ENCODE peak calls at places on chromosomes 6 and 20, in six cellular contexts. One of them, this sample, is unnamed.
A peak's percentile ranks its signal among the peaks of the same experiment; 100 is the strongest.

GRCh38 chr20:17854307-17854903 is 114.2 kb downstream of the SNX5 start:
- DNase-seq in heart left ventricle: peak; percentile 73
- DNase-seq in nephron progenitor cell: peak; percentile 44
- DNase-seq in cardiac fibroblast: peak; percentile 68
- DNase-seq in psoas muscle: peak; percentile 79
- DNase-seq in astrocyte of the spinal cord: peak; percentile 45
- DNase-seq in this sample: no peak

GRCh38 chr6:73879466-73879865 is 183.5 kb downstream of the CD109 start:
- DNase-seq in psoas muscle: no peak
- DNase-seq in cardiac fibroblast: no peak
- DNase-seq in nephron progenitor cell: no peak
- DNase-seq in astrocyte of the spinal cord: no peak
- DNase-seq in heart left ventricle: no peak
- DNase-seq in this sample: no peak

GRCh38 chr20:22762576-22763256 is 178.3 kb upstream of the FOXA2 start:
- DNase-seq in nephron progenitor cell: no peak
- DNase-seq in astrocyte of the spinal cord: no peak
- DNase-seq in cardiac fibroblast: no peak
- DNase-seq in psoas muscle: no peak
- DNase-seq in heart left ventricle: no peak
- DNase-seq in this sample: no peak

GRCh38 chr6:80319286-80319685 is 212.8 kb downstream of the BCKDHB start:
- DNase-seq in astrocyte of the spinal cord: no peak
- DNase-seq in psoas muscle: no peak
- DNase-seq in heart left ventricle: no peak
- DNase-seq in nephron progenitor cell: no peak
- DNase-seq in cardiac fibroblast: no peak
- DNase-seq in this sample: no peak

GRCh38 chr6:43269273-43270007 is 26.2 kb downstream of the TTBK1 start:
- DNase-seq in astrocyte of the spinal cord: no peak
- DNase-seq in cardiac fibroblast: no peak
- DNase-seq in heart left ventricle: peak; percentile 60
- DNase-seq in psoas muscle: peak; percentile 41
- DNase-seq in nephron progenitor cell: peak; percentile 56
- DNase-seq in this sample: no peak

GRCh38 chr6:40996591-40997247 is 42.3 kb downstream of the UNC5CL start:
- DNase-seq in astrocyte of the spinal cord: no peak
- DNase-seq in psoas muscle: no peak
- DNase-seq in nephron progenitor cell: peak; percentile 19
- DNase-seq in cardiac fibroblast: peak; percentile 45
- DNase-seq in heart left ventricle: no peak
- DNase-seq in this sample: no peak

GRCh38 chr6:27130668-27131428 is 116.7 kb upstream of the PRSS16 start:
- DNase-seq in astrocyte of the spinal cord: no peak
- DNase-seq in nephron progenitor cell: no peak
- DNase-seq in heart left ventricle: no peak
- DNase-seq in cardiac fibroblast: no peak
- DNase-seq in psoas muscle: no peak
- DNase-seq in this sample: no peak

GRCh38 chr6:8023638-8024037 is 40.6 kb downstream of the BLOC1S5 start:
- DNase-seq in heart left ventricle: no peak
- DNase-seq in psoas muscle: no peak
- DNase-seq in cardiac fibroblast: no peak
- DNase-seq in astrocyte of the spinal cord: no peak
- DNase-seq in nephron progenitor cell: no peak
- DNase-seq in this sample: no peak

GRCh38 chr20:33963756-33964155 is 30.0 kb upstream of the RALY start:
- DNase-seq in nephron progenitor cell: no peak
- DNase-seq in cardiac fibroblast: no peak
- DNase-seq in heart left ventricle: no peak
- DNase-seq in psoas muscle: no peak
- DNase-seq in astrocyte of the spinal cord: no peak
- DNase-seq in this sample: no peak

GRCh38 chr6:119979862-119980261 is 630.3 kb upstream of the MAN1A1 start:
- DNase-seq in nephron progenitor cell: no peak
- DNase-seq in cardiac fibroblast: peak; percentile 27
- DNase-seq in psoas muscle: no peak
- DNase-seq in heart left ventricle: no peak
- DNase-seq in astrocyte of the spinal cord: peak; percentile 20
- DNase-seq in this sample: no peak

GRCh38 chr20:18187020-18187419 is 49.4 kb downstream of the KAT14 start:
- DNase-seq in psoas muscle: no peak
- DNase-seq in heart left ventricle: no peak
- DNase-seq in nephron progenitor cell: no peak
- DNase-seq in cardiac fibroblast: no peak
- DNase-seq in astrocyte of the spinal cord: no peak
- DNase-seq in this sample: no peak

GRCh38 chr6:161417712-161418457 is 144.0 kb upstream of the AGPAT4 start:
- DNase-seq in nephron progenitor cell: peak; percentile 37
- DNase-seq in psoas muscle: peak; percentile 69
- DNase-seq in cardiac fibroblast: peak; percentile 95
- DNase-seq in heart left ventricle: peak; percentile 87
- DNase-seq in astrocyte of the spinal cord: peak; percentile 98
- DNase-seq in this sample: peak; percentile 96

GRCh38 chr20:11686900-11687543 is 230.7 kb upstream of the BTBD3 start:
- DNase-seq in cardiac fibroblast: peak; percentile 22
- DNase-seq in psoas muscle: peak; percentile 51
- DNase-seq in astrocyte of the spinal cord: peak; percentile 29
- DNase-seq in nephron progenitor cell: peak; percentile 14
- DNase-seq in heart left ventricle: peak; percentile 40
- DNase-seq in this sample: no peak

GRCh38 chr6:170022827-170023619 is 267.9 kb downstream of the DLL1 start:
- DNase-seq in heart left ventricle: peak; percentile 71
- DNase-seq in nephron progenitor cell: no peak
- DNase-seq in cardiac fibroblast: no peak
- DNase-seq in psoas muscle: no peak
- DNase-seq in astrocyte of the spinal cord: no peak
- DNase-seq in this sample: no peak

GRCh38 chr6:129755787-129756186 is 45.8 kb upstream of the ARHGAP18 start:
- DNase-seq in heart left ventricle: no peak
- DNase-seq in astrocyte of the spinal cord: no peak
- DNase-seq in psoas muscle: no peak
- DNase-seq in nephron progenitor cell: no peak
- DNase-seq in cardiac fibroblast: no peak
- DNase-seq in this sample: no peak
- TF ChIP-seq CTCF in heart left ventricle: no peak
- TF ChIP-seq CTCF in astrocyte of the spinal cord: no peak
- TF ChIP-seq CTCF in psoas muscle: no peak
- TF ChIP-seq CTCF in nephron progenitor cell: no peak
- TF ChIP-seq CTCF in cardiac fibroblast: no peak
- TF ChIP-seq CTCF in this sample: no peak

DNA sequence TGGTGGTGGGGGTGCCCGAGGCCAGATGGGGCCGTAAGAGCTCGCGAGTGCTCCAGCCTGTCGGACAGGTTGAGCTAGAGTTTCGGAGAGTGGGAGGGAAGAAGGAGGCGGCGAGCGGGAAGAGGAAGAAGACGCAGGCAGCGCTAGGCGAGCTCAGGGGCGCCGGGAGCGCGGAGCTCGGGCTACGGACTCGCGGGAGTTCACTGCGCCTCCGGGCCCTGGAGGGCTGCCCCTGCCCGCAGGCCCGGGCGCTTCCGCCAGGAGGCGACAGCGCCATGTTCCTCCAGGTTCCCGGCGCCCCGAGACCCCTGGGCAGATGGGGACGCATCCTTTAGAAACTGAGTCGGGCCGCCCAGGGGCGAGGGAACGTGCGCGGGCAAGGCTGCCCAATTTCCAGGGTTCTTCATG is 984 bp downstream of the TFAP2C start:
- DNase-seq in astrocyte of the spinal cord: peak; percentile 87
- DNase-seq in cardiac fibroblast: peak; percentile 46
- DNase-seq in heart left ventricle: no peak
- DNase-seq in psoas muscle: no peak
- DNase-seq in nephron progenitor cell: peak; percentile 80
- DNase-seq in this sample: peak; percentile 94
- TF ChIP-seq CTCF in astrocyte of the spinal cord: peak; percentile 86
- TF ChIP-seq CTCF in cardiac fibroblast: no peak
- TF ChIP-seq CTCF in heart left ventricle: no peak
- TF ChIP-seq CTCF in psoas muscle: no peak
- TF ChIP-seq CTCF in nephron progenitor cell: peak; percentile 81
- TF ChIP-seq CTCF in this sample: peak; percentile 94

GRCh38 chr20:49115565-49115964 is 69.5 kb downstream of the CSE1L start:
- DNase-seq in heart left ventricle: no peak
- DNase-seq in psoas muscle: no peak
- DNase-seq in cardiac fibroblast: peak; percentile 64
- DNase-seq in astrocyte of the spinal cord: peak; percentile 37
- DNase-seq in nephron progenitor cell: no peak
- DNase-seq in this sample: no peak
- TF ChIP-seq CTCF in heart left ventricle: no peak
- TF ChIP-seq CTCF in psoas muscle: no peak
- TF ChIP-seq CTCF in cardiac fibroblast: no peak
- TF ChIP-seq CTCF in astrocyte of the spinal cord: peak; percentile 24
- TF ChIP-seq CTCF in nephron progenitor cell: no peak
- TF ChIP-seq CTCF in this sample: no peak

DNA sequence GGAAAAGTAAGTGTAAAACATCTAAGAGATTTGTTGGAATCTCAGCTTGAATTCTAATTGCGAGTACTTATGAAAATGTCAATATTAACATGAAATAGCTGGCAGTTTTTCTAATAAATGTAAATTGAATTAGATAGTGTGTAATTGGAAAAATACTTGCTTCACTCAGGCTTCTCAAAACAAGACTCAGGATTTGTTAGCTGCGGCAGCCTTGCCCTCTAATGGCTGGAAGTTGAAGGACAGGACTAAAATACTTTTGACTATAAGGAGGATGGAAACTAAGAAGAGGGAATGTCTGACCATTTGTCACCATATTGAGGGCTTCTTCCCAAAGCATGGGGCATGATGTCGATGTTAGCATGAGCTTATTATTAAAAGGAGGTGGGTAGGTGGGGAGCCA is 227.0 kb downstream of the UST start:
- DNase-seq in heart left ventricle: no peak
- DNase-seq in astrocyte of the spinal cord: peak; percentile 62
- DNase-seq in nephron progenitor cell: peak; percentile 15
- DNase-seq in psoas muscle: no peak
- DNase-seq in cardiac fibroblast: peak; percentile 66
- DNase-seq in this sample: no peak
- TF ChIP-seq CTCF in heart left ventricle: peak; percentile 18
- TF ChIP-seq CTCF in astrocyte of the spinal cord: peak; percentile 72
- TF ChIP-seq CTCF in nephron progenitor cell: peak; percentile 55
- TF ChIP-seq CTCF in psoas muscle: peak; percentile 27
- TF ChIP-seq CTCF in cardiac fibroblast: peak; percentile 71
- TF ChIP-seq CTCF in this sample: peak; percentile 71

GRCh38 chr6:127539292-127539691 is 20.2 kb upstream of the MTCL3 start:
- DNase-seq in astrocyte of the spinal cord: peak; percentile 39
- DNase-seq in nephron progenitor cell: no peak
- DNase-seq in heart left ventricle: no peak
- DNase-seq in psoas muscle: no peak
- DNase-seq in cardiac fibroblast: peak; percentile 59
- DNase-seq in this sample: no peak
- TF ChIP-seq CTCF in astrocyte of the spinal cord: no peak
- TF ChIP-seq CTCF in nephron progenitor cell: no peak
- TF ChIP-seq CTCF in heart left ventricle: peak; percentile 39
- TF ChIP-seq CTCF in psoas muscle: peak; percentile 56
- TF ChIP-seq CTCF in cardiac fibroblast: peak; percentile 32
- TF ChIP-seq CTCF in this sample: peak; percentile 59

DNA sequence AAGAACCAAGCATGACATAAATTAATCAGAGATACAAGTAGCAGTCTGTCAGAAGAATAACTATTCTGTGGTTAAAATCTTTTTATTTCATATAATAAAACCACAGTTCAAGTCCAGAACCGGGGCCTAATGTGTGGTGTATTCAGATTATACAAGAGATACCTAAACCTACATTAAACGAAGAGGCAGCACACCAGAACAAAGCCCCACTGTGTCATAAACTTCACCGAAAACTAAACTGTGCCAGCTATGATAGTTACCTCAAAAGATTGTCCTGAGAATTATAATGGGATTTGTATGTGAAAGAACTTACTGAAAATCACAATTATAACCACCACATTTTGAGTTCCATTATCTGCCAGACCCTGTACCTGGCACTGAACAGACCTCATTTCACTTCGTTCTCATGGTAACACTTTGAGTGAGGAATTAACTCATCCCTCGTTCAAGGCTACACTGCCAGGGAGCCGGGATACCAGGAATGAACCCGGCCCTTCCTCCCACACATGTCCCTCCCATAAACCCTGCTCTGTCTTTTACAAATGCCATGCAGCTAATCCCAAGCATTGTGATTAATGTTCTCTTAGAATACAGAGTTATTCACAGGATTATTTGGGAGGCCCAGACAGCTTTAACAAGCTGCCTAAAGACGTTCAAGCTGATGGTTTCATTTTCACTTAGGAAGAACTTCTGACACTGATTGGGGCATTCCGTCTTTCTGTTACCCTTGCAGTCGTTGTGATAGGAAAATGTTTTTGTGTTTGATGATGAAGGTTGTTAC is 42.7 kb upstream of the CD83 start:
- DNase-seq in psoas muscle: no peak
- DNase-seq in nephron progenitor cell: peak; percentile 20
- DNase-seq in heart left ventricle: no peak
- DNase-seq in astrocyte of the spinal cord: peak; percentile 56
- DNase-seq in cardiac fibroblast: peak; percentile 62
- DNase-seq in this sample: peak; percentile 38
- TF ChIP-seq CTCF in psoas muscle: no peak
- TF ChIP-seq CTCF in nephron progenitor cell: no peak
- TF ChIP-seq CTCF in heart left ventricle: no peak
- TF ChIP-seq CTCF in astrocyte of the spinal cord: no peak
- TF ChIP-seq CTCF in cardiac fibroblast: no peak
- TF ChIP-seq CTCF in this sample: no peak

DNA sequence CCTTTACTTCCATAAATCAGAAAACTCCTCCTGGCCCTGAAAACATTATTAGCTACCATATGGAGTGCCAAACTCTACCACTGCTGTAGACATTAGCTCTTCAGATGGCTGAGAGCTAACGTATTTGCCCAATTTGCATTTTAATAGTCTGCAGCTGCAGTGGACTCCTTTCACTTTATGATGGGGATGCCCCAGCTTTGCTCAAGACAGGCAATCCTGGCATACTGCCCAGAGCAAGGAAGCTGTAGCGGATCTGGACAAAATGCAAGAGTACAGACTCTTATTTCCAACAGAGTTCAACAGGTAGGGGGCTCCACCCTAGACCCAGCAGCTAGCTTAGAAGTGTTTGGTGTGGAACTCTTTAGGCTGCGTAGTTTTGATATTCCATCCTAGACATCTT is 246.7 kb downstream of the FOXC1 start:
- DNase-seq in cardiac fibroblast: peak; percentile 50
- DNase-seq in nephron progenitor cell: no peak
- DNase-seq in psoas muscle: no peak
- DNase-seq in heart left ventricle: no peak
- DNase-seq in astrocyte of the spinal cord: peak; percentile 72
- DNase-seq in this sample: no peak
- TF ChIP-seq CTCF in cardiac fibroblast: no peak
- TF ChIP-seq CTCF in nephron progenitor cell: no peak
- TF ChIP-seq CTCF in psoas muscle: no peak
- TF ChIP-seq CTCF in heart left ventricle: no peak
- TF ChIP-seq CTCF in astrocyte of the spinal cord: no peak
- TF ChIP-seq CTCF in this sample: peak; percentile 7